ENCODE peak calls at places on chromosomes 7 and 10, in ten cellular contexts. Y, O, F, S, W, L, T, N, K and D are unnamed samples.
A peak's percentile ranks its signal among the peaks of the same experiment; 100 is the strongest.

GRCh38 chr7:149474309-149475120 is 13.7 kb upstream of the ZNF777 start:
- DNase-seq in Y (peak; percentile 63), L (no peak), S (no peak), O (no peak), K (no peak), N (no peak), T (no peak), W (no peak), F (no peak), D (no peak)

GRCh38 chr10:58189269-58189668 is 78.4 kb downstream of the IPMK start:
- DNase-seq in N (no peak), L (no peak), F (no peak), S (no peak), Y (no peak), O (no peak), W (no peak), T (no peak), K (no peak), D (no peak)

GRCh38 chr7:11452491-11452890 is 379.5 kb downstream of the THSD7A start:
- DNase-seq in W (no peak), N (no peak), L (no peak), O (no peak), T (no peak), S (no peak), F (no peak), K (no peak), Y (no peak), D (no peak)

GRCh38 chr7:98591926-98592325 is 25.2 kb upstream of the NPTX2 start:
- DNase-seq in L (peak; percentile 68), F (no peak), T (no peak), O (peak; percentile 11), Y (no peak), K (no peak), N (no peak), W (no peak), S (no peak), D (no peak)

GRCh38 chr7:121473645-121474300 is 77.7 kb upstream of the FAM3C start:
- DNase-seq in S (no peak), W (no peak), L (no peak), K (no peak), Y (no peak), T (no peak), N (no peak), F (no peak), O (no peak), D (no peak)

GRCh38 chr10:79248341-79248931 is 98.8 kb upstream of the PPIF start:
- DNase-seq in W (no peak), K (peak; percentile 74), F (peak; percentile 69), N (peak; percentile 74), T (peak; percentile 51), O (no peak), Y (peak; percentile 93), L (peak; percentile 61), S (no peak), D (no peak)

GRCh38 chr7:128113839-128114238 is 82.6 kb upstream of the LRRC4 start:
- DNase-seq in O (no peak), F (no peak), L (no peak), N (no peak), T (no peak), W (no peak), S (no peak), Y (no peak), K (no peak), D (no peak)

GRCh38 chr7:91098566-91098965 is 165.7 kb upstream of the FZD1 start:
- DNase-seq in W (no peak), S (no peak), K (no peak), Y (no peak), T (no peak), O (no peak), L (no peak), F (no peak), N (no peak), D (no peak)

GRCh38 chr7:22782616-22783232 is 39.9 kb downstream of the TOMM7 start:
- DNase-seq in N (peak; percentile 63), T (peak; percentile 22), L (peak; percentile 79), O (peak; percentile 79), S (peak; percentile 76), F (peak; percentile 26), K (peak; percentile 72), W (peak; percentile 53), Y (peak; percentile 77), D (no peak)

GRCh38 chr7:135755351-135755753 is 6.7 kb upstream of the FAM180A start:
- DNase-seq in K (no peak), W (no peak), S (no peak), F (peak; percentile 70), Y (peak; percentile 79), O (peak; percentile 49), L (no peak), T (no peak), N (peak; percentile 73), D (no peak)

GRCh38 chr10:93465806-93466675 is 16.1 kb downstream of the MYOF start:
- DNase-seq in T (peak; percentile 64), W (peak; percentile 94), O (peak; percentile 82), Y (peak; percentile 96), N (peak; percentile 88), S (peak; percentile 96), L (peak; percentile 95), K (no peak), F (peak; percentile 75), D (no peak)
- TF ChIP-seq POLR2A in T (no peak), W (no peak), O (peak; percentile 42), Y (no peak), N (no peak), S (peak; percentile 64), L (no peak), K (no peak), F (peak; percentile 13), D (no peak)

GRCh38 chr10:86670290-86670811 is 2.0 kb downstream of the LDB3 start:
- DNase-seq in W (no peak), S (no peak), O (no peak), L (no peak), Y (no peak), K (no peak), T (no peak), F (no peak), N (peak; percentile 64), D (no peak)

GRCh38 chr10:86671985-86672710 is 3.8 kb downstream of the LDB3 start:
- DNase-seq in N (peak; percentile 88), K (no peak), F (peak; percentile 65), S (peak; percentile 17), L (peak; percentile 85), O (peak; percentile 27), W (no peak), Y (no peak), T (no peak), D (no peak)

GRCh38 chr10:86673216-86673826 is 5.0 kb downstream of the LDB3 start:
- DNase-seq in L (no peak), S (no peak), N (no peak), K (no peak), Y (no peak), W (no peak), O (no peak), T (no peak), F (no peak), D (no peak)

GRCh38 chr10:86670876-86671275 is 2.6 kb downstream of the LDB3 start:
- DNase-seq in Y (no peak), L (no peak), T (no peak), S (no peak), W (no peak), K (no peak), O (no peak), N (peak; percentile 32), F (no peak), D (no peak)

DNA sequence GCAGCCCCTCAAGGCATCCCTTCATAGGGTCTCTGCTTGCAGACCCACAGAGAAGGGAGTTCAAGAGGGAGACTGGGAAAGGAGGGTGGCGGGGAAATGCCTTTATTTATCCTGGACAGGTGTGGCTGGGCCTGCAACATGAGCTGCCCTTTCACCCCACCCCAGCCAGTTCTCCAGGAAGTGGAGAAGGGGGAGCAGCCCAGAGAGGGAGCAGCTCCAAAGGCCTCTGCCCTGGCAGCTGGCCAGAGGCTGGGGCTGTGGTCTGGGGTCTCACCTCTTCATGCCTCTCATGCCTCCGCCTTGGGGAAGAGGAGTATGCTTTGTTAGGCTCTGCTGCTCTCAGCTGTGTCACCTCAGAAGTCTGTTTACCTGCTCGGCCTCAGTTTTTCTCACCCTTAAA is 3.1 kb downstream of the LDB3 start:
- DNase-seq in T (no peak), F (no peak), Y (no peak), K (no peak), W (no peak), O (no peak), L (no peak), S (no peak), N (peak; percentile 56), D (no peak)
- H3K4me1 ChIP-seq in T (no peaks in the 10 kb centered on the region), F (no peaks in the 10 kb centered on the region), Y (peaks cover 74% of the 10 kb centered on the region), K (no peaks in the 10 kb centered on the region), W (no peaks in the 10 kb centered on the region), O (peaks cover 34% of the 10 kb centered on the region), L (peaks cover 9% of the 10 kb centered on the region), S (peaks cover 17% of the 10 kb centered on the region), N (peaks cover 2% of the 10 kb centered on the region), D (peaks cover 11% of the 10 kb centered on the region)

GRCh38 chr7:19408821-19409220 is 263.6 kb upstream of the FERD3L start:
- DNase-seq in L (no peak), S (no peak), W (no peak), N (no peak), O (no peak), F (no peak), Y (no peak), T (no peak), K (no peak), D (no peak)

GRCh38 chr7:19413444-19413965 is 268.3 kb upstream of the FERD3L start:
- DNase-seq in Y (no peak), W (no peak), T (no peak), O (no peak), K (no peak), S (no peak), N (no peak), L (no peak), F (no peak), D (no peak)

GRCh38 chr7:19405546-19405945 is 260.3 kb upstream of the FERD3L start:
- DNase-seq in K (no peak), W (no peak), L (no peak), O (no peak), N (no peak), Y (no peak), F (no peak), S (no peak), T (no peak), D (no peak)

GRCh38 chr7:19407270-19407669 is 262.0 kb upstream of the FERD3L start:
- DNase-seq in F (no peak), T (no peak), N (no peak), W (no peak), S (no peak), K (no peak), Y (no peak), L (no peak), O (no peak), D (no peak)

DNA sequence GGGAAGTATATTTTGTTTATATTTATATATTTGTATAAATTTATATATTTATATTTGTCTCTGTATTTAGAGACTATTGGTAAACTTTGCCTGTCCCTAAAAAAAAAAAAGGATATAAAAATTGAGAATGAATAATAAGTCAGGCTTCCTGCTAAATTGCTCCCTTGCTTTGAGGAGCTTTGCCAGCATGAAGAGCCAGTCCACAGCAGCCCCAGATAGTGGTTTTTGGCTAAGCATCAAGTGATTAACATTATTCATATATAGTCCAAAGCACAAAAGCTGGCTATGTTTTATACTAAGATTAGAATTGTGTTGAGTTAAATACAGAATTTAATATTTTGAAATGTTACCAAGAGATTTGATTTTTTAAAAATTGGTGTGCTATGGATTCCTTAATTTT is 264.9 kb upstream of the FERD3L start:
- DNase-seq in W (no peak), Y (no peak), S (no peak), L (no peak), F (no peak), O (no peak), K (no peak), T (no peak), N (no peak), D (no peak)
- TF ChIP-seq POLR2A in W (no peak), Y (no peak), S (no peak), L (no peak), F (no peak), O (no peak), K (no peak), T (no peak), N (no peak), D (no peak)

GRCh38 chr10:42972946-42973345 is 103.9 kb upstream of the RET start:
- DNase-seq in F (no peak), W (no peak), O (no peak), K (no peak), L (no peak), S (no peak), T (no peak), Y (no peak), N (no peak), D (no peak)
- H3K4me1 ChIP-seq in F (no peaks in the 10 kb centered on the region), W (no peaks in the 10 kb centered on the region), O (no peaks in the 10 kb centered on the region), K (no peaks in the 10 kb centered on the region), L (no peaks in the 10 kb centered on the region), S (no peaks in the 10 kb centered on the region), T (no peaks in the 10 kb centered on the region), Y (no peaks in the 10 kb centered on the region), N (no peaks in the 10 kb centered on the region), D (no peaks in the 10 kb centered on the region)